ENCODE peak calls at places on chromosomes 16 and 17, in four cellular contexts. One of them, this sample, is unnamed.

GRCh38 chr16:870856-871561 is 70.5 kb upstream of the GNG13 start:
- DNase-seq in psoas muscle: peak; percentile 44
- DNase-seq in SK-MEL-5: no peak
- DNase-seq in effector memory CD4-positive, alpha-beta T cell: no peak
- DNase-seq in this sample: no peak

GRCh38 chr16:14007460-14007859 is 63.7 kb upstream of the MRTFB start:
- DNase-seq in psoas muscle: no peak
- DNase-seq in SK-MEL-5: no peak
- DNase-seq in effector memory CD4-positive, alpha-beta T cell: no peak
- DNase-seq in this sample: no peak

GRCh38 chr16:79286646-79287423 is 313.7 kb downstream of the MAF start:
- DNase-seq in psoas muscle: peak; percentile 59
- DNase-seq in SK-MEL-5: no peak
- DNase-seq in effector memory CD4-positive, alpha-beta T cell: no peak
- DNase-seq in this sample: no peak

GRCh38 chr17:73719588-73720071 is 75.4 kb upstream of the SDK2 start:
- DNase-seq in psoas muscle: no peak
- DNase-seq in SK-MEL-5: peak; percentile 69
- DNase-seq in effector memory CD4-positive, alpha-beta T cell: no peak
- DNase-seq in this sample: no peak

GRCh38 chr16:81715358-81716196 is 63.5 kb upstream of the PLCG2 start:
- DNase-seq in psoas muscle: no peak
- DNase-seq in SK-MEL-5: no peak
- DNase-seq in effector memory CD4-positive, alpha-beta T cell: peak; percentile 32
- DNase-seq in this sample: no peak

GRCh38 chr16:55497558-55497957 is 11.3 kb upstream of the LPCAT2 start:
- DNase-seq in psoas muscle: no peak
- DNase-seq in SK-MEL-5: no peak
- DNase-seq in effector memory CD4-positive, alpha-beta T cell: no peak
- DNase-seq in this sample: no peak

GRCh38 chr16:1534021-1535020 is 855 bp downstream of the TMEM204 start:
- DNase-seq in psoas muscle: peak; percentile 69
- DNase-seq in SK-MEL-5: no peak
- DNase-seq in effector memory CD4-positive, alpha-beta T cell: no peak
- DNase-seq in this sample: no peak

GRCh38 chr16:53043986-53044571 is 8.6 kb downstream of the CHD9NB start:
- DNase-seq in psoas muscle: no peak
- DNase-seq in SK-MEL-5: no peak
- DNase-seq in effector memory CD4-positive, alpha-beta T cell: no peak
- DNase-seq in this sample: no peak

GRCh38 chr16:86733526-86734254 is 155.3 kb downstream of the FOXL1 start:
- DNase-seq in psoas muscle: peak; percentile 17
- DNase-seq in SK-MEL-5: no peak
- DNase-seq in effector memory CD4-positive, alpha-beta T cell: no peak
- DNase-seq in this sample: no peak

GRCh38 chr16:75288596-75289120 is 37.2 kb upstream of the BCAR1 start:
- DNase-seq in psoas muscle: no peak
- DNase-seq in SK-MEL-5: no peak
- DNase-seq in effector memory CD4-positive, alpha-beta T cell: peak; percentile 37
- DNase-seq in this sample: no peak

GRCh38 chr17:68221786-68222185 is 26.1 kb upstream of the AMZ2 start:
- DNase-seq in psoas muscle: no peak
- DNase-seq in SK-MEL-5: no peak
- DNase-seq in effector memory CD4-positive, alpha-beta T cell: no peak
- DNase-seq in this sample: no peak

GRCh38 chr16:83935005-83935857 is 17.8 kb upstream of the OSGIN1 start:
- DNase-seq in psoas muscle: no peak
- DNase-seq in SK-MEL-5: no peak
- DNase-seq in effector memory CD4-positive, alpha-beta T cell: no peak
- DNase-seq in this sample: no peak

GRCh38 chr16:7397901-7398300 is 65.3 kb downstream of the RBFOX1 start:
- DNase-seq in psoas muscle: no peak
- DNase-seq in SK-MEL-5: no peak
- DNase-seq in effector memory CD4-positive, alpha-beta T cell: no peak
- DNase-seq in this sample: peak; percentile 1

GRCh38 chr17:54007855-54008254 is 185.1 kb downstream of the KIF2B start:
- DNase-seq in psoas muscle: no peak
- DNase-seq in SK-MEL-5: peak; percentile 22
- DNase-seq in effector memory CD4-positive, alpha-beta T cell: no peak
- DNase-seq in this sample: no peak

GRCh38 chr17:11296994-11297393 is 56.0 kb downstream of the SHISA6 start:
- DNase-seq in psoas muscle: no peak
- DNase-seq in SK-MEL-5: peak; percentile 23
- DNase-seq in effector memory CD4-positive, alpha-beta T cell: no peak
- DNase-seq in this sample: no peak

GRCh38 chr17:56314026-56314425 is 160.8 kb downstream of the ANKFN1 start:
- DNase-seq in psoas muscle: no peak
- DNase-seq in SK-MEL-5: no peak
- DNase-seq in effector memory CD4-positive, alpha-beta T cell: no peak
- DNase-seq in this sample: no peak

GRCh38 chr16:87832137-87832527 is 37.2 kb downstream of the SLC7A5 start:
- DNase-seq in psoas muscle: no peak
- DNase-seq in SK-MEL-5: no peak
- DNase-seq in effector memory CD4-positive, alpha-beta T cell: no peak
- DNase-seq in this sample: no peak

GRCh38 chr17:67293251-67294203 is 48.5 kb upstream of the HELZ start:
- DNase-seq in psoas muscle: peak; percentile 82
- DNase-seq in SK-MEL-5: peak; percentile 86
- DNase-seq in effector memory CD4-positive, alpha-beta T cell: peak; percentile 45
- DNase-seq in this sample: no peak

GRCh38 chr16:88284626-88285513 is 97.9 kb upstream of the ZNF469 start:
- DNase-seq in psoas muscle: no peak
- DNase-seq in SK-MEL-5: no peak
- DNase-seq in effector memory CD4-positive, alpha-beta T cell: no peak
- DNase-seq in this sample: no peak

GRCh38 chr16:87060026-87060986 is 256.9 kb downstream of the C16orf95 start:
- DNase-seq in psoas muscle: no peak
- DNase-seq in SK-MEL-5: no peak
- DNase-seq in effector memory CD4-positive, alpha-beta T cell: no peak
- DNase-seq in this sample: peak; percentile 50

GRCh38 chr17:32558997-32559650 is 72.3 kb downstream of the CDK5R1 start:
- DNase-seq in psoas muscle: no peak
- DNase-seq in SK-MEL-5: no peak
- DNase-seq in effector memory CD4-positive, alpha-beta T cell: no peak
- DNase-seq in this sample: no peak

GRCh38 chr17:81682565-81683207 is 911 bp downstream of the ARL16 start:
- DNase-seq in psoas muscle: no peak
- DNase-seq in SK-MEL-5: no peak
- DNase-seq in effector memory CD4-positive, alpha-beta T cell: no peak
- DNase-seq in this sample: no peak

This sample was measured in smooth muscle cell of the brain vasculature.